ENCODE peak calls at places on chromosomes 13 and 19, in four cellular contexts. Q is osteoblast, H is mammary epithelial cell, U is IMR-90. J is an unnamed sample.

GRCh38 chr19:3963458-3964255 is 7.2 kb downstream of the DAPK3 start:
- DNase-seq in Q (peak; percentile 83), H (no peak), U (no peak), J (no peak)

GRCh38 chr13:65725001-65725400 is 1505.1 kb downstream of the PCDH9 start:
- DNase-seq in Q (no peak), H (no peak), U (peak; percentile 8), J (peak; percentile 93)

GRCh38 chr13:61413572-61413971 is 2.1 kb downstream of the PCDH20 start:
- DNase-seq in Q (no peak), H (no peak), U (no peak), J (no peak)

GRCh38 chr19:18321729-18322091 is 1.2 kb downstream of the LSM4 start:
- DNase-seq in Q (peak; percentile 21), H (no peak), U (peak; percentile 33), J (peak; percentile 35)

GRCh38 chr13:98775844-98776598 is 23.5 kb upstream of the SLC15A1 start:
- DNase-seq in Q (peak; percentile 97), H (peak; percentile 82), U (peak; percentile 65), J (peak; percentile 84)

GRCh38 chr13:46149272-46150133 is 32.5 kb downstream of the LCP1 start:
- DNase-seq in Q (no peak), H (peak; percentile 84), U (peak; percentile 12), J (peak; percentile 85)

GRCh38 chr13:99426426-99426825 is 74.8 kb upstream of the TM9SF2 start:
- DNase-seq in Q (no peak), H (no peak), U (no peak), J (no peak)

GRCh38 chr19:395467-395866 is 13.5 kb downstream of the C2CD4C start:
- DNase-seq in Q (no peak), H (no peak), U (no peak), J (no peak)

GRCh38 chr19:45152504-45153338 is 8.1 kb downstream of the NKPD1 start:
- DNase-seq in Q (peak; percentile 90), H (no peak), U (peak; percentile 40), J (peak; percentile 78)

GRCh38 chr19:42135836-42136235 is 3.6 kb upstream of the POU2F2 start:
- DNase-seq in Q (no peak), H (no peak), U (no peak), J (no peak)

GRCh38 chr19:42132030-42132628 is at the start of gene POU2F2:
- DNase-seq in Q (peak; percentile 87), H (no peak), U (no peak), J (no peak)

GRCh38 chr19:54707932-54708331 is 16.3 kb upstream of the KIR3DL3 start:
- DNase-seq in Q (no peak), H (no peak), U (no peak), J (no peak)

GRCh38 chr13:111183959-111184684 is 69.0 kb downstream of the ARHGEF7 start:
- DNase-seq in Q (no peak), H (no peak), U (no peak), J (no peak)

GRCh38 chr19:1019980-1020867 is 699 bp downstream of the TMEM259 start:
- DNase-seq in Q (no peak), H (no peak), U (no peak), J (no peak)

GRCh38 chr13:97021241-97021640 is 27.0 kb upstream of the OXGR1 start:
- DNase-seq in Q (no peak), H (no peak), U (no peak), J (no peak)

GRCh38 chr19:48596679-48597465 is 9.7 kb upstream of the SPACA4 start:
- DNase-seq in Q (peak; percentile 26), H (no peak), U (no peak), J (no peak)

GRCh38 chr19:35042056-35042730 is 672 bp downstream of the HPN start:
- DNase-seq in Q (no peak), H (no peak), U (no peak), J (no peak)

GRCh38 chr13:52104624-52105023 is 24.2 kb downstream of the NEK5 start:
- DNase-seq in Q (no peak), H (no peak), U (peak; percentile 7), J (peak; percentile 52)

GRCh38 chr13:78465250-78465649 is 138.1 kb downstream of the POU4F1 start:
- DNase-seq in Q (no peak), H (no peak), U (no peak), J (no peak)

GRCh38 chr19:679418-680286 is 3.5 kb downstream of the FSTL3 start:
- DNase-seq in Q (peak; percentile 99), H (peak; percentile 51), U (peak; percentile 80), J (peak; percentile 90)

GRCh38 chr13:49235856-49236431 is 11.8 kb upstream of the CDADC1 start:
- DNase-seq in Q (no peak), H (no peak), U (no peak), J (no peak)

GRCh38 chr13:112940236-112940635 is 28.8 kb upstream of the MCF2L start:
- DNase-seq in Q (no peak), H (no peak), U (no peak), J (no peak)

GRCh38 chr13:112942689-112943308 is 26.2 kb upstream of the MCF2L start:
- DNase-seq in Q (peak; percentile 99), H (peak; percentile 84), U (peak; percentile 91), J (peak; percentile 96)

GRCh38 chr13:112947796-112948195 is 21.2 kb upstream of the MCF2L start:
- DNase-seq in Q (no peak), H (no peak), U (no peak), J (no peak)

GRCh38 chr13:112941349-112941748 is 27.7 kb upstream of the MCF2L start:
- DNase-seq in Q (no peak), H (no peak), U (no peak), J (no peak)

GRCh38 chr13:112943309-112944125 is 25.5 kb upstream of the MCF2L start:
- DNase-seq in Q (no peak), H (peak; percentile 12), U (peak; percentile 4), J (peak; percentile 16)
- H3K4me3 ChIP-seq in Q (peak overlapping the region; percentile 68), H (peak overlapping the region; percentile 52), U (peak overlapping the region; percentile 39), J (peak overlapping the region; percentile 50)

GRCh38 chr13:27997904-27998522 is 9.5 kb upstream of the URAD start:
- DNase-seq in Q (no peak), H (peak; percentile 36), U (peak; percentile 28), J (peak; percentile 62)
- TF ChIP-seq CTCF in Q (peak; percentile 50), H (peak; percentile 59), U (peak; percentile 52), J (peak; percentile 75)

GRCh38 chr19:6272913-6273600 is 6.7 kb downstream of the MLLT1 start:
- DNase-seq in Q (peak; percentile 55), H (no peak), U (no peak), J (no peak)

GRCh38 chr19:6274756-6275155 is 5.0 kb downstream of the MLLT1 start:
- DNase-seq in Q (peak; percentile 44), H (no peak), U (no peak), J (no peak)

GRCh38 chr19:6275170-6275744 is 4.5 kb downstream of the MLLT1 start:
- DNase-seq in Q (peak; percentile 46), H (no peak), U (no peak), J (no peak)

GRCh38 chr19:6272411-6272791 is 7.4 kb downstream of the MLLT1 start:
- DNase-seq in Q (no peak), H (no peak), U (no peak), J (no peak)

DNA sequence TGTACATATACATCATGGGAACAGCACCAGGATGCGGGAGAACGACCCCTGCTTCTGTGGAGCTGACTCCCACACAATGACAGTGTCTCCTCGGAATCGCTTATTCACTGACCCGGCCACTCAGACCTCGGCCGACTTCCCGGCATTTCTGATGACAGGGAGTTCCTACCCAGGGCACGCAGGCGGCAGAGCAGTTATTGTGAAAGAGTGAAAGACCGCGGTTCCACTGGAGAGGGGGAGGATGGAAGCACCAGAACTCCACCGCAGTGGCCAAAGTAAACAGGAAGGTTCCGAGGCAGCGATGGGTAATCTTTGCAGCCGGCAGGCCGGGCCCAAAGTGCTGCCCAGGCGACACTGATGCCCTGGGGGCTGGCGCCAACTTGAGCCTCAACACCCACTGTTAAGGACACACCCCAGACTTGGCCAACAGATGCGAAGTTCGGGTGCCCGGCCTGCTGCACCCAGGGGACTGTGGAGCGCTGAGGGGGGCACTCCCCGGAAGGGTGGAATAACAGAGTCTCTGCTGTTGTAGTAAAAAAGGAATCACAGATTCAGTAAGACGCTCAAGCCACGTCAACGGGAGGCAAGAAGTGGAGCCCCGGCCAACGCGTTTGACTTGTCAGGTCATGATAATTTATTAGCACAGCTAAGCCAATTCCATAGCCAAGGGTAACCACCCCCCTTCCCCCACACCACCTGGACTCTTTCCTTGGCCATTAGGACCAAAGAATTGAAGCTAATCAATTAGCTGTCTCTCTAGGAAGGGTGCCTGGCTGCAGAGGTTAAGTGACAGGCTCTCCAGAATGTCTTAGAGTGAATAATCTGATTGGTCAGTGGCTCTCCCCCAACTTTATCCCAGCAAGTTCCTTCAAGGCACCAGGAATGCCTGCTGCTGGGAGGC is 5.8 kb downstream of the MLLT1 start:
- DNase-seq in Q (peak; percentile 99), H (peak; percentile 83), U (peak; percentile 88), J (peak; percentile 82)
- H3K4me3 ChIP-seq in Q (peak overlapping the region; percentile 52), H (peak overlapping the region; percentile 24), U (peak overlapping the region; percentile 12), J (peak overlapping the region; percentile 28)

DNA sequence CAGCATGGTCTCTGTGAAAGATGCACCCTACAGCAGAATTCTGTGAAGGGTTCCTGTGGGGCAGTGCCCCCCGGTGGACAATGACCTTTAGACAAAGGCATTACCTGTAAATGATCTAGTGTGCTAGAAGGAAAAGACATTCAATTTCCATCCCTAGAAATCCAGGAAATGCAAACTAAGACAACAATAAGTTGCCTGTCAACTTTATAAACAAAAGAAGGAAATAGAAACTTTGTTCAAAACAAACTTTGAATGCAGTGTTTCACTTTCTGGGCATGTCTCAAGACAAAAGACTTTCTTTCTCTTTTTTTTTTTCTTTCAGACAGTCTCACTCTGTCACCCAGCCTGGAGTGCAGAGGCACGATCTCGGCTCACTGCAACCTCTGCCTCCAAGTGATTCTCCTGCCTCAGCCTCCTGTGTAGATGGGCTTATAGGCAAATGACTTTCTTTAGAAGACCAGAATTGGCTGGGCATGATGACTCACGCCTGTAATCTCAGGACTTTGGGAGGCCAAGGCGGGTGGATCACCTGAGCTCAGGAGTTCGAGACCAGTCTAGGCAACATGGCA is 15.5 kb downstream of the TEX101 start:
- DNase-seq in Q (no peak), H (no peak), U (no peak), J (no peak)
- TF ChIP-seq CTCF in Q (no peak), H (no peak), U (peak; percentile 9), J (no peak)